ENCODE peak calls at places on chromosomes 16 and 17, in eight cellular contexts. F, M, S, A, O, B, K and L are unnamed samples.

GRCh38 chr16:8417145-8417544 is 173.2 kb downstream of the TMEM114 start:
- DNase-seq in K (no peak), S (no peak), F (no peak), A (no peak), B (no peak), O (no peak), M (no peak), L (no peak)

GRCh38 chr16:85126383-85126730 is 14.1 kb upstream of the CIBAR2 start:
- DNase-seq in B (no peak), F (no peak), M (no peak), S (no peak), K (no peak), O (no peak), A (no peak), L (no peak)

GRCh38 chr17:37220609-37220953 is 155.2 kb upstream of the C17orf78 start:
- DNase-seq in K (peak), M (peak), B (peak), A (peak), O (peak), F (no peak), S (no peak), L (no peak)

GRCh38 chr16:11824362-11824761 is 27.0 kb downstream of the RSL1D1 start:
- DNase-seq in K (peak), S (no peak), M (no peak), O (no peak), A (peak), B (no peak), F (no peak), L (no peak)

GRCh38 chr16:86261379-86261778 is 248.9 kb upstream of the FOXF1 start:
- DNase-seq in A (no peak), O (no peak), M (no peak), K (no peak), S (no peak), F (no peak), B (no peak), L (peak)

GRCh38 chr16:57167951-57168350 is 17.9 kb downstream of the PSME3IP1 start:
- DNase-seq in B (peak), M (no peak), A (no peak), K (peak), F (peak), S (no peak), O (peak), L (no peak)

GRCh38 chr17:50689956-50690886 is 17.5 kb downstream of the ANKRD40 start:
- DNase-seq in O (no peak), F (no peak), S (no peak), B (peak), M (peak), A (no peak), K (peak), L (no peak)

GRCh38 chr17:7263071-7263800 is 958 bp upstream of the CLDN7 start:
- DNase-seq in S (no peak), B (no peak), M (no peak), A (peak), O (no peak), F (no peak), K (peak), L (no peak)

GRCh38 chr17:57905875-57906455 is 49.2 kb downstream of the CUEDC1 start:
- DNase-seq in B (no peak), A (no peak), M (no peak), O (no peak), F (no peak), S (no peak), K (no peak), L (peak)

GRCh38 chr17:76547183-76547641 is 7.4 kb downstream of the PRCD start:
- DNase-seq in S (no peak), B (peak), M (peak), K (peak), F (no peak), A (peak), O (peak), L (no peak)

GRCh38 chr17:63701477-63702222 is 1.7 kb upstream of the LIMD2 start:
- DNase-seq in S (no peak), B (peak), A (peak), O (no peak), F (no peak), K (no peak), M (no peak), L (no peak)

GRCh38 chr16:27253526-27253930 is 15.0 kb downstream of the NSMCE1 start:
- DNase-seq in B (no peak), S (no peak), K (no peak), M (no peak), A (no peak), O (no peak), F (no peak), L (no peak)

GRCh38 chr17:74043976-74044375 is 159.5 kb upstream of the RPL38 start:
- DNase-seq in A (no peak), O (no peak), B (no peak), F (no peak), S (no peak), K (no peak), M (no peak), L (no peak)

GRCh38 chr17:27384261-27384701 is 72.0 kb upstream of the KSR1 start:
- DNase-seq in S (peak), K (peak), M (no peak), F (peak), B (no peak), A (peak), O (no peak), L (no peak)